ENCODE peak calls at places on chromosomes 7 and 10, in five cellular contexts. One of them, this sample, is unnamed.

GRCh38 chr7:1288390-1288995 is 55.8 kb downstream of the UNCX start:
- DNase-seq in BJ: no peak
- DNase-seq in gastrocnemius medialis: no peak
- DNase-seq in aorta: peak; percentile 39
- DNase-seq in bronchial epithelial cell: no peak
- DNase-seq in this sample: no peak

GRCh38 chr7:83550100-83550499 is 98.8 kb downstream of the SEMA3E start:
- DNase-seq in BJ: no peak
- DNase-seq in aorta: no peak
- DNase-seq in gastrocnemius medialis: no peak
- DNase-seq in bronchial epithelial cell: peak; percentile 75
- DNase-seq in this sample: peak; percentile 24

GRCh38 chr7:157276731-157277562 is 59.9 kb upstream of the DNAJB6 start:
- DNase-seq in aorta: peak; percentile 72
- DNase-seq in gastrocnemius medialis: no peak
- DNase-seq in bronchial epithelial cell: peak; percentile 67
- DNase-seq in BJ: no peak
- DNase-seq in this sample: no peak

GRCh38 chr7:129009437-129009836 is 45.5 kb downstream of the TNPO3 start:
- DNase-seq in bronchial epithelial cell: no peak
- DNase-seq in aorta: no peak
- DNase-seq in BJ: no peak
- DNase-seq in gastrocnemius medialis: no peak
- DNase-seq in this sample: no peak

GRCh38 chr7:76259124-76260086 is 43.1 kb upstream of the HSPB1 start:
- DNase-seq in gastrocnemius medialis: no peak
- DNase-seq in aorta: no peak
- DNase-seq in BJ: no peak
- DNase-seq in bronchial epithelial cell: no peak
- DNase-seq in this sample: no peak

GRCh38 chr7:154684651-154685563 is 318.0 kb downstream of the PAXIP1 start:
- DNase-seq in gastrocnemius medialis: no peak
- DNase-seq in BJ: no peak
- DNase-seq in aorta: no peak
- DNase-seq in bronchial epithelial cell: no peak
- DNase-seq in this sample: no peak

GRCh38 chr7:140646931-140647647 is 6.5 kb upstream of the DENND2A start:
- DNase-seq in BJ: no peak
- DNase-seq in gastrocnemius medialis: no peak
- DNase-seq in bronchial epithelial cell: peak; percentile 33
- DNase-seq in aorta: no peak
- DNase-seq in this sample: no peak

GRCh38 chr7:23687011-23687410 is 7.0 kb downstream of the FAM221A start:
- DNase-seq in gastrocnemius medialis: no peak
- DNase-seq in bronchial epithelial cell: peak; percentile 21
- DNase-seq in BJ: no peak
- DNase-seq in aorta: no peak
- DNase-seq in this sample: no peak

GRCh38 chr7:23898619-23899018 is 188.6 kb downstream of the STK31 start:
- DNase-seq in gastrocnemius medialis: no peak
- DNase-seq in BJ: no peak
- DNase-seq in bronchial epithelial cell: peak; percentile 50
- DNase-seq in aorta: no peak
- DNase-seq in this sample: no peak

GRCh38 chr7:4840097-4840501 is 21.7 kb downstream of the PAPOLB start:
- DNase-seq in aorta: no peak
- DNase-seq in bronchial epithelial cell: no peak
- DNase-seq in gastrocnemius medialis: no peak
- DNase-seq in BJ: no peak
- DNase-seq in this sample: no peak

GRCh38 chr10:5184987-5185386 is at the start of gene AKR1C8:
- DNase-seq in gastrocnemius medialis: no peak
- DNase-seq in bronchial epithelial cell: no peak
- DNase-seq in BJ: no peak
- DNase-seq in aorta: no peak
- DNase-seq in this sample: no peak

GRCh38 chr10:110901954-110902819 is 16.8 kb downstream of the BBIP1 start:
- DNase-seq in gastrocnemius medialis: no peak
- DNase-seq in aorta: no peak
- DNase-seq in bronchial epithelial cell: peak; percentile 95
- DNase-seq in BJ: peak; percentile 29
- DNase-seq in this sample: peak; percentile 75

GRCh38 chr10:75971402-75972211 is 540.2 kb downstream of the LRMDA start:
- DNase-seq in aorta: no peak
- DNase-seq in BJ: peak; percentile 13
- DNase-seq in gastrocnemius medialis: no peak
- DNase-seq in bronchial epithelial cell: no peak
- DNase-seq in this sample: peak; percentile 36

GRCh38 chr7:87574630-87575029 is 26.1 kb downstream of the ABCB1 start:
- DNase-seq in gastrocnemius medialis: no peak
- DNase-seq in aorta: no peak
- DNase-seq in BJ: peak; percentile 24
- DNase-seq in bronchial epithelial cell: peak; percentile 85
- DNase-seq in this sample: peak; percentile 25

GRCh38 chr10:95374597-95375209 is 83.9 kb upstream of the PDLIM1 start:
- DNase-seq in bronchial epithelial cell: peak; percentile 73
- DNase-seq in BJ: no peak
- DNase-seq in gastrocnemius medialis: peak; percentile 60
- DNase-seq in aorta: peak; percentile 80
- DNase-seq in this sample: no peak

GRCh38 chr10:73408061-73408460 is 5.8 kb downstream of the ANXA7 start:
- DNase-seq in bronchial epithelial cell: peak; percentile 46
- DNase-seq in aorta: no peak
- DNase-seq in BJ: no peak
- DNase-seq in gastrocnemius medialis: no peak
- DNase-seq in this sample: no peak

GRCh38 chr7:75596727-75597614 is 104.9 kb downstream of the SPDYE5 start:
- DNase-seq in aorta: no peak
- DNase-seq in bronchial epithelial cell: peak; percentile 37
- DNase-seq in BJ: no peak
- DNase-seq in gastrocnemius medialis: no peak
- DNase-seq in this sample: no peak

GRCh38 chr7:95527033-95527775 is 41.5 kb downstream of the ASB4 start:
- DNase-seq in gastrocnemius medialis: peak; percentile 30
- DNase-seq in aorta: no peak
- DNase-seq in bronchial epithelial cell: peak; percentile 38
- DNase-seq in BJ: no peak
- DNase-seq in this sample: peak; percentile 3

GRCh38 chr7:95405208-95405607 is 9.0 kb upstream of the PON3 start:
- DNase-seq in bronchial epithelial cell: no peak
- DNase-seq in gastrocnemius medialis: no peak
- DNase-seq in BJ: no peak
- DNase-seq in aorta: no peak
- DNase-seq in this sample: no peak

GRCh38 chr7:23205861-23206510 is 24.1 kb downstream of the NUP42 start:
- DNase-seq in gastrocnemius medialis: no peak
- DNase-seq in BJ: no peak
- DNase-seq in aorta: peak; percentile 48
- DNase-seq in bronchial epithelial cell: no peak
- DNase-seq in this sample: no peak

GRCh38 chr7:50446542-50446960 is 3.6 kb downstream of the FIGNL1 start:
- DNase-seq in bronchial epithelial cell: peak; percentile 99
- DNase-seq in BJ: no peak
- DNase-seq in aorta: no peak
- DNase-seq in gastrocnemius medialis: no peak
- DNase-seq in this sample: peak; percentile 80

GRCh38 chr10:62960416-62960815 is 144.2 kb upstream of the EGR2 start:
- DNase-seq in bronchial epithelial cell: no peak
- DNase-seq in BJ: no peak
- DNase-seq in aorta: no peak
- DNase-seq in gastrocnemius medialis: no peak
- DNase-seq in this sample: no peak

GRCh38 chr10:60536529-60537114 is 146.9 kb upstream of the ANK3 start:
- DNase-seq in gastrocnemius medialis: no peak
- DNase-seq in BJ: peak; percentile 7
- DNase-seq in aorta: no peak
- DNase-seq in bronchial epithelial cell: peak; percentile 86
- DNase-seq in this sample: peak; percentile 52

GRCh38 chr7:19116121-19117080 is 1.0 kb downstream of the TWIST1 start:
- DNase-seq in aorta: peak; percentile 49
- DNase-seq in gastrocnemius medialis: no peak
- DNase-seq in BJ: no peak
- DNase-seq in bronchial epithelial cell: peak; percentile 11
- DNase-seq in this sample: no peak

GRCh38 chr7:111043533-111043932 is 47.4 kb upstream of the LRRN3 start:
- DNase-seq in BJ: no peak
- DNase-seq in aorta: no peak
- DNase-seq in bronchial epithelial cell: no peak
- DNase-seq in gastrocnemius medialis: no peak
- DNase-seq in this sample: no peak

GRCh38 chr10:117539271-117539876 is 3.2 kb upstream of the EMX2 start:
- DNase-seq in gastrocnemius medialis: no peak
- DNase-seq in bronchial epithelial cell: no peak
- DNase-seq in aorta: no peak
- DNase-seq in BJ: no peak
- DNase-seq in this sample: no peak

DNA sequence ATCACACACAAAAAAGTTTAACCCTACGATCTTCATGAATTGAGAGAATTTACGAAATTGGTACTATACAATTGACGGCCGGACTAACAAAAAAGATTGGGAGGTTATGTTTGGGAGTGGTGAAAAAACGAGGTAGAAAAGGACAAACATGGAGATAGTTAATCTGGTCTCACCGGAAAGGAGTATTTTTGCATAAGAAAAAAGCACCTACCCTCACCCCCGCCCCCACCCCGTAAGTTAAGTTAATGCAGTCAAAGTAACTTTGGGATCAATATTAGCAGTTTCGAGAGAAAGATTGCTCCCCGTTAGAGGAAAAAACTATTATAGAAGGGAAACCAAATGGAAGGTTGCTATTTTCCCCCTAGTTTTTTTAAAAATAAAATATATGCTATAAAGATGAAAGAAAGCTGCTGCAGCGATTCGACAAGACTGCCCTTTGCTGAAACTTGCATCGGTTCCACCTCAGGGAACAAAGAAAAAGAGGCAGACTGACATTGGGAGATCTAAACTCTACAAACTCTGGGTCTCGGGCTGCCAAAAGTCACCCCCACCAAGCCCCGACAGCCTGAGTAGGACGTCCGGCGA is 3.5 kb downstream of the SP8 start:
- DNase-seq in gastrocnemius medialis: no peak
- DNase-seq in aorta: no peak
- DNase-seq in BJ: no peak
- DNase-seq in bronchial epithelial cell: no peak
- DNase-seq in this sample: no peak
- H3K4me3 ChIP-seq in gastrocnemius medialis: no peak overlapping the region
- H3K4me3 ChIP-seq in aorta: no peak overlapping the region
- H3K4me3 ChIP-seq in BJ: no peak overlapping the region
- H3K4me3 ChIP-seq in bronchial epithelial cell: no peak overlapping the region
- H3K4me3 ChIP-seq in this sample: no peak overlapping the region

GRCh38 chr10:80413152-80413996 is 5.0 kb downstream of the PRXL2A start:
- DNase-seq in bronchial epithelial cell: peak; percentile 94
- DNase-seq in BJ: peak; percentile 9
- DNase-seq in gastrocnemius medialis: no peak
- DNase-seq in aorta: no peak
- DNase-seq in this sample: peak; percentile 62
- H3K4me3 ChIP-seq in bronchial epithelial cell: peak overlapping the region; percentile 13
- H3K4me3 ChIP-seq in BJ: no peak overlapping the region
- H3K4me3 ChIP-seq in gastrocnemius medialis: no peak overlapping the region
- H3K4me3 ChIP-seq in aorta: no peak overlapping the region
- H3K4me3 ChIP-seq in this sample: no peak overlapping the region

GRCh38 chr7:27239780-27240731 is 2.5 kb upstream of the EVX1 start:
- DNase-seq in aorta: no peak
- DNase-seq in bronchial epithelial cell: no peak
- DNase-seq in gastrocnemius medialis: no peak
- DNase-seq in BJ: no peak
- DNase-seq in this sample: no peak

GRCh38 chr7:27237735-27238334 is 4.8 kb upstream of the EVX1 start:
- DNase-seq in BJ: no peak
- DNase-seq in bronchial epithelial cell: peak; percentile 11
- DNase-seq in aorta: no peak
- DNase-seq in gastrocnemius medialis: no peak
- DNase-seq in this sample: no peak

GRCh38 chr7:27242046-27242579 is 489 bp upstream of the EVX1 start:
- DNase-seq in aorta: no peak
- DNase-seq in gastrocnemius medialis: no peak
- DNase-seq in BJ: no peak
- DNase-seq in bronchial epithelial cell: no peak
- DNase-seq in this sample: no peak

GRCh38 chr7:27241189-27242045 is 1.2 kb upstream of the EVX1 start:
- DNase-seq in bronchial epithelial cell: no peak
- DNase-seq in BJ: no peak
- DNase-seq in aorta: no peak
- DNase-seq in gastrocnemius medialis: no peak
- DNase-seq in this sample: no peak

GRCh38 chr7:27238979-27239779 is 3.4 kb upstream of the EVX1 start:
- DNase-seq in BJ: no peak
- DNase-seq in gastrocnemius medialis: no peak
- DNase-seq in bronchial epithelial cell: no peak
- DNase-seq in aorta: no peak
- DNase-seq in this sample: no peak
- H3K4me3 ChIP-seq in BJ: no peak overlapping the region
- H3K4me3 ChIP-seq in gastrocnemius medialis: peak overlapping the region; percentile 24
- H3K4me3 ChIP-seq in bronchial epithelial cell: no peak overlapping the region
- H3K4me3 ChIP-seq in aorta: no peak overlapping the region
- H3K4me3 ChIP-seq in this sample: no peak overlapping the region

GRCh38 chr7:151398446-151399304 is 11.2 kb downstream of the WDR86 start:
- DNase-seq in aorta: no peak
- DNase-seq in bronchial epithelial cell: no peak
- DNase-seq in BJ: no peak
- DNase-seq in gastrocnemius medialis: no peak
- DNase-seq in this sample: no peak
- H3K4me3 ChIP-seq in aorta: no peak overlapping the region
- H3K4me3 ChIP-seq in bronchial epithelial cell: no peak overlapping the region
- H3K4me3 ChIP-seq in BJ: no peak overlapping the region
- H3K4me3 ChIP-seq in gastrocnemius medialis: no peak overlapping the region
- H3K4me3 ChIP-seq in this sample: no peak overlapping the region

DNA sequence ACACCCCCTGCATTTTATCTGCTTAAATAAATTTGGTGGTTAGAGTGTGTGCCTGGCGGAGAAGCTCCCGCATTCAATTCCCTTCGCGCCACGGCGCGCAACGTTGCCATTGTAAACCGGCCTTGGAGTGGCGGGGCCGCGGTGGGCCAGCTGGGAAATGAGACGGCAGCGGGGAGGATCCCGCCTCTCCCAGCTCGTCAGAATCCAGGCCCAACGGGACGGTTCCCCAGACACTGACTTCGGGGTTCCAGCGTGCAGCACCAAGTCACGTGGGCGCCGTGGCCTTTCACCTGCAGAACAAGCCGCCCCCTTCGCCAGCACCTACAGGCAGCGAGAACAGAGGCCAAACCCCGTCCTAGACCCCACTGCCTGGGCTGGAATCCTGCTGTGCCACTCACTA is 103.4 kb downstream of the GRID1 start:
- DNase-seq in BJ: no peak
- DNase-seq in aorta: no peak
- DNase-seq in bronchial epithelial cell: no peak
- DNase-seq in gastrocnemius medialis: no peak
- DNase-seq in this sample: no peak
- H3K4me3 ChIP-seq in BJ: no peak overlapping the region
- H3K4me3 ChIP-seq in aorta: no peak overlapping the region
- H3K4me3 ChIP-seq in bronchial epithelial cell: no peak overlapping the region
- H3K4me3 ChIP-seq in gastrocnemius medialis: no peak overlapping the region
- H3K4me3 ChIP-seq in this sample: no peak overlapping the region

This sample was measured in skeletal muscle cell.